ENCODE peak calls at places on chromosomes 7 and 10, in five cellular contexts. F is choroid plexus epithelial cell, C is GM12865, R is prostate gland, U is GM20000. I is an unnamed sample.
A peak's percentile ranks its signal among the peaks of the same experiment; 100 is the strongest.

GRCh38 chr7:157564518-157565177 is 227.8 kb downstream of the DNAJB6 start:
- DNase-seq in F (peak; percentile 65), C (no peak), R (no peak), U (no peak), I (no peak)

GRCh38 chr7:155458317-155459132 is 596 bp downstream of the EN2 start:
- DNase-seq in F (no peak), C (no peak), R (no peak), U (peak; percentile 61), I (no peak)

GRCh38 chr7:55336540-55336939 is 28.6 kb upstream of the LANCL2 start:
- DNase-seq in F (no peak), C (no peak), R (no peak), U (no peak), I (no peak)

GRCh38 chr10:5508161-5508604 is 8.8 kb upstream of the CALML5 start:
- DNase-seq in F (no peak), C (no peak), R (no peak), U (no peak), I (no peak)

GRCh38 chr7:121385800-121386179 is 10.3 kb downstream of the FAM3C start:
- DNase-seq in F (peak; percentile 64), C (peak; percentile 87), R (no peak), U (peak; percentile 55), I (no peak)

GRCh38 chr10:103605359-103606156 is 112.1 kb downstream of the NEURL1 start:
- DNase-seq in F (peak; percentile 78), C (peak; percentile 41), R (peak; percentile 24), U (peak; percentile 81), I (no peak)

GRCh38 chr7:39507866-39508551 is 58.2 kb upstream of the YAE1 start:
- DNase-seq in F (no peak), C (peak; percentile 28), R (no peak), U (no peak), I (no peak)

GRCh38 chr10:130491011-130491697 is 355.0 kb downstream of the GLRX3 start:
- DNase-seq in F (no peak), C (no peak), R (no peak), U (no peak), I (no peak)

GRCh38 chr10:117531371-117532002 is 11.1 kb upstream of the EMX2 start:
- DNase-seq in F (no peak), C (no peak), R (no peak), U (no peak), I (no peak)

GRCh38 chr7:126778101-126778500 is 474.6 kb downstream of the GRM8 start:
- DNase-seq in F (no peak), C (no peak), R (no peak), U (no peak), I (no peak)

GRCh38 chr10:48599830-48600134 is 5.1 kb downstream of the ARHGAP22 start:
- DNase-seq in F (no peak), C (no peak), R (no peak), U (no peak), I (no peak)

GRCh38 chr7:141585592-141586510 is 34.6 kb downstream of the AGK start:
- DNase-seq in F (peak; percentile 98), C (peak; percentile 72), R (no peak), U (peak; percentile 49), I (no peak)

GRCh38 chr7:156604311-156604710 is 36.3 kb upstream of the RNF32 start:
- DNase-seq in F (no peak), C (no peak), R (no peak), U (no peak), I (no peak)

GRCh38 chr10:52256832-52257691 is 57.0 kb upstream of the DKK1 start:
- DNase-seq in F (peak; percentile 48), C (peak; percentile 81), R (no peak), U (peak; percentile 15), I (no peak)

GRCh38 chr10:132322621-132323048 is 9.4 kb upstream of the LRRC27 start:
- DNase-seq in F (peak; percentile 75), C (peak; percentile 51), R (no peak), U (no peak), I (no peak)
- TF ChIP-seq CTCF in F (peak; percentile 66), C (no peak), R (no peak), U (no peak), I (no peak)

DNA sequence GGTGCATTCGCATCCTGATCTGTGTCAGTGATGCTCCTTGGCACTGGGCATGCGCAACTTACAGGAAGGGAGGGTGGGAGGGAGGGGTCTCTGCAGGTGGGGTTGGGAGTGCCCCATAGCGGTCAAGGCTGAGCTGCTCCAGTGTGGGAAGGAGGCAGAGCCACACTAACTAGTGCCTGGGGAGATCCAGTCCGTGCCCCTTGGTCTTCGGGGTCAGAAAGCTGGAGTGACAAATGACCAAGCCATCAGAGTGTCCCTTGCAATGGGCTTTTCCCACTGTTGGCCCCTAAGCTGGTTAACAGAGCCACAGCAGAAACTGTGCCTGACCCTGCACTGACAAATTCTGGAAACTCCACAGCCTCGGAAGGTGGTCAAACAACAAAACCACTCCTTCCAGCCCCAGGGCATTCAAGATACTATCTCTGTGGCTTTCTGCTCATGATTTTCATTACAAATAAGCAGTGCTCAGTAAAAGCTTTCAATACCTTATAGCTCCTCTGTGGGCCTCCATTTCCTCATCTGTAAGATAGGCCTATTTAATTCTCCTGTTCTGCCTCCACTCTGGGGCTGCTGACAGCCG is 138.1 kb upstream of the UNC5B start:
- DNase-seq in F (no peak), C (no peak), R (no peak), U (no peak), I (no peak)
- TF ChIP-seq CTCF in F (no peak), C (no peak), R (no peak), U (no peak), I (no peak)

DNA sequence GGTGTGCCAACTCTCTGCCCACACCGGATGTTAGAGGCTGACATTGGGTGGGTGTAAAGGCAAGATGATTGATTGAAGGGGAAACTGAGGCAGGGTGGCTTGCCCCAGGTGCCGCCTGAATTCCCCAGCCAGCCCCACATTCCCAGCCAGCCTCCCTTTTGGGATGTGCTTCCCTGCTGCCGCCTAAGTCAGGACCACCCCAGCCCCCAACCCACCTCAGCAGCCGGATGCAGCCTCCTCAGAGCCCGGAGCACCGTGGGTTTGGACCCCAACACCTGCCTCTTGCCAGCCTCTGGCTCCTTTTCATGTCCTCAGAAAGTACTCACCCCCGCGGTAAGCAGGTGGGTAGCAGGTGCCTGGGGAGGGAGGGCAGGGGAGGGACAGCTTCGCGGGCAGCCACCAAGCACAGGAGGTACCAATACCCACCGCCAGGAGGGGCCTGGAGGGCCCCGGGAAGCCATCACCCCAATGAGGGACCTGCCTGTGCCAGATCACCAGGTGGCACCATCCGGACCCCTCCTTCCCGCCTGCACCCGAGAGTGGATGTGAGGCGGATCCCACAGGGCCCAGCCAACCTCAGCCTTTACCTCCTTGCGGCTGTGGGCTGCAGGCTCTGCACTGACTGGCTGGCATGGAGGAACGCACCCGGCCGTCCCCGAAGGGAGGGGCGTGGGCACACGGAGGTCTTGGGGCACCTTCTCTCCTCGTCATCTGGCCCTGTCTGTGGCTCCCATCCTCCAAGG is 60.5 kb downstream of the PWWP2B start:
- DNase-seq in F (no peak), C (no peak), R (no peak), U (no peak), I (no peak)
- TF ChIP-seq CTCF in F (peak; percentile 5), C (peak; percentile 27), R (no peak), U (no peak), I (peak; percentile 16)

GRCh38 chr7:46126901-46127300 is 205.8 kb upstream of the IGFBP3 start:
- DNase-seq in F (no peak), C (no peak), R (no peak), U (no peak), I (no peak)

GRCh38 chr7:46133076-46133475 is 212.0 kb upstream of the IGFBP3 start:
- DNase-seq in F (no peak), C (no peak), R (no peak), U (no peak), I (no peak)

GRCh38 chr7:46131916-46132795 is 211.1 kb upstream of the IGFBP3 start:
- DNase-seq in F (peak; percentile 67), C (peak; percentile 44), R (no peak), U (no peak), I (no peak)

GRCh38 chr7:46127805-46128204 is 206.7 kb upstream of the IGFBP3 start:
- DNase-seq in F (no peak), C (no peak), R (no peak), U (no peak), I (no peak)

DNA sequence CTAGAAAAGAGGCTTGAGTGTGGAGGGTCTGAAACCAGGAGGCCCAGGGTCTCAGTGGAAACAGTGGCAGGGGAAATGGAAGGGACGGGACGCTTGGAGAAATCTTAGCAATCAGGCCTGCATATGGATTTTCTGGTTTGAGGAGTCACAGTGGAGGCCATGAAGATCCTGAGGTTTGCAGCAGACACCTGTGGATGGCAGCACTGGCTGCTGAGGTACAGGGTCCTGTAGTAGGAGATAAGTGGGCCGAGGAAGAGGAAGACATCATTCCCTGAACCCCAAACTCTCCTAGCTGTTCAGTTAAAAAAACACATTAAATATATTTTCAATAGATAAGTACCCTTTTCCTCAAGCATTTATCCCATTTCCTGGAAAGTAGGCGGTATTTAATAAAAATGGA is 208.8 kb upstream of the IGFBP3 start:
- DNase-seq in F (no peak), C (no peak), R (no peak), U (no peak), I (no peak)
- TF ChIP-seq CTCF in F (no peak), C (no peak), R (no peak), U (no peak), I (no peak)

GRCh38 chr7:122675621-122676020 is 23.3 kb downstream of the RNF133 start:
- DNase-seq in F (no peak), C (no peak), R (no peak), U (no peak), I (no peak)
- TF ChIP-seq CTCF in F (no peak), C (no peak), R (no peak), U (no peak), I (no peak)

GRCh38 chr10:33376476-33376875 is 42.0 kb upstream of the NRP1 start:
- DNase-seq in F (peak; percentile 31), C (no peak), R (no peak), U (no peak), I (no peak)
- TF ChIP-seq CTCF in F (no peak), C (no peak), R (no peak), U (no peak), I (no peak)

DNA sequence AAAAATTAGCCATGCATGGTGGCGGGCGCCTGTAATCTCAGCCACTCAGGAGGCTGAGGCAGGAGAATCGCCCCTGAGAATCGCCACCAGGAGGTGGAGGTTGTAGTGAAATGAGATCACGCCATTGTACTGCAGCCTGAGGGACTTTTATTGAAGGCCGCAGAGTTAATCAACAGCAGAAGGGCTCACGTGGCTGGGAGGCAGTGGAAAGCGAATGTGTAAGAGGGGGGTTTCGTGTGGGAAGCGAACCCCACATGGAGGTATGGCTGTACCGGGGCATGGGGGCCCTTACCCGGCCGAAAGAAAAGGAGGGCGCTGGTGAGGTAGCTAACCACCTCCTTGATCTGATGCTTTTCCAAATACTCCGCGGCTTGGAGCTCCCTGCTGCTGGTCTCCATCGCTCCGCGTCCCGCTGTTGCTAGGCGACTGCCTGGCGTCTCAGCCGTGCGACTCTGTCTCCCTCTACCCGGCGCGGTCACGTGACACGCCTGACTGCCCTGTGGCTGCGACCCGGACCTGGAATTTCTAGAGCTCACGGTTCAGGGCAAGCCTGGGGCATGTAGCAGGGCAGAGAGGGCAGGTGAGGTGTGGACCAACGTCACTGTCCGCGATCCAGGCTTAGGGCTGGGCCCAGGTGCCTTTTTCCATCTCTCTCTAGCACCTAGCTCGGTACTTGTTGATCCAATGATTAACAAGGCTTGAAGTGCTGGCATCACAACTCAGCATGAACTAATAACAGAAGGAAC is at the start of gene EFCAB10:
- DNase-seq in F (peak; percentile 66), C (peak; percentile 71), R (peak; percentile 26), U (peak; percentile 76), I (no peak)
- TF ChIP-seq CTCF in F (peak; percentile 30), C (no peak), R (no peak), U (no peak), I (no peak)